ENCODE peak calls at places on chromosomes 4 and X, in nine cellular contexts. P is testis, H is Karpas-422, Z is cardiac muscle cell, Q is GM12878, X is H9, L is mucosa of descending colon, M is A549, J is Peyer's patch. B is an unnamed sample.
A peak's percentile ranks its signal among the peaks of the same experiment; 100 is the strongest.

GRCh38 chrX:151754042-151754419 is 19.5 kb downstream of the CNGA2 start:
- DNase-seq in P (no peak), H (no peak), Z (peak; percentile 24), Q (no peak), X (peak; percentile 36), L (no peak), M (peak; percentile 19), J (no peak), B (no peak)

GRCh38 chr4:7719354-7720174 is 220.1 kb downstream of the AFAP1 start:
- DNase-seq in P (peak; percentile 81), H (peak; percentile 77), Z (peak; percentile 47), Q (no peak), X (peak; percentile 79), L (no peak), M (no peak), J (no peak), B (peak; percentile 39)

GRCh38 chr4:93834371-93835066 is 6.0 kb downstream of the ATOH1 start:
- DNase-seq in P (no peak), H (no peak), Z (no peak), Q (no peak), X (peak; percentile 71), L (no peak), M (no peak), J (no peak), B (no peak)

GRCh38 chr4:179695175-179695574 is 2252.9 kb upstream of the AGA start:
- DNase-seq in P (no peak), H (no peak), Z (peak; percentile 0), Q (no peak), X (no peak), L (no peak), M (no peak), J (no peak), B (no peak)

GRCh38 chr4:187608001-187608421 is 387.6 kb upstream of the ZFP42 start:
- DNase-seq in P (no peak), H (no peak), Z (peak; percentile 44), Q (no peak), X (no peak), L (no peak), M (no peak), J (no peak), B (no peak)

GRCh38 chrX:110258552-110258951 is 59.3 kb downstream of the AMMECR1 start:
- DNase-seq in P (no peak), H (no peak), Z (peak; percentile 4), Q (no peak), X (no peak), L (no peak), M (no peak), J (no peak), B (no peak)

GRCh38 chr4:80202784-80203553 is 5.7 kb downstream of the PRDM8 start:
- DNase-seq in P (peak; percentile 63), H (no peak), Z (peak; percentile 48), Q (no peak), X (peak; percentile 66), L (peak; percentile 77), M (peak; percentile 10), J (peak; percentile 59), B (peak; percentile 29)

GRCh38 chr4:1567808-1568581 is 116.1 kb downstream of the FAM53A start:
- DNase-seq in P (no peak), H (peak; percentile 62), Z (no peak), Q (no peak), X (no peak), L (peak; percentile 54), M (no peak), J (no peak), B (no peak)

GRCh38 chrX:135050603-135051002 is 1.3 kb downstream of the RTL8A start:
- DNase-seq in P (no peak), H (no peak), Z (no peak), Q (no peak), X (no peak), L (no peak), M (no peak), J (no peak), B (no peak)

GRCh38 chr4:151093203-151093602 is 6.2 kb upstream of the RPS3A start:
- DNase-seq in P (no peak), H (no peak), Z (no peak), Q (no peak), X (no peak), L (no peak), M (no peak), J (no peak), B (no peak)

GRCh38 chr4:138262058-138262838 is 20.1 kb upstream of the SLC7A11 start:
- DNase-seq in P (no peak), H (no peak), Z (no peak), Q (no peak), X (no peak), L (no peak), M (no peak), J (no peak), B (no peak)

GRCh38 chrX:109826954-109827708 is 94.1 kb upstream of the ACSL4 start:
- DNase-seq in P (no peak), H (no peak), Z (peak; percentile 76), Q (no peak), X (no peak), L (no peak), M (peak; percentile 50), J (no peak), B (no peak)

GRCh38 chr4:146943691-146944375 is 1.8 kb downstream of the TTC29 start:
- DNase-seq in P (no peak), H (no peak), Z (no peak), Q (no peak), X (peak; percentile 30), L (no peak), M (no peak), J (no peak), B (no peak)

DNA sequence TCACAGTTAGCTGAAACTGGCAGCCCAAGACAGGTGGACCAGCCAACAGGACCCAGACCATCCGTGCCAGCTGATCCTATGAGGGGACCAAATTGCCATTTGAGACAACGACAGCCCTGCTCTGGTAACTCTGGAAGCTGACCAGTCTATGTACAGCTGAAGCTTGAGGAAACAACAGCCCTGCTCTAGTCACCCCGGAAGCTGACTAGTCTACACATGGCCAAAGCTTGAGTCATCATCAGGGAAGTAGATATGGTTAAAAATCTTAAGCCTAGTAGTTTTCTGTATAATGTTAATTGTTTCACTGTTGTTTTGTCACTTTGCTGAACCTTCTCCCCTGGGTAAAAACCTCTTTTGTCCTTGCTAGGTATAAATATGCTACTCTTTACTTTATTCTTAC is 905.4 kb upstream of the NDST4 start:
- DNase-seq in P (no peak), H (no peak), Z (no peak), Q (no peak), X (no peak), L (no peak), M (no peak), J (no peak), B (no peak)
- H3K9me3 ChIP-seq in P (no peaks in the 10 kb centered on the region), H (peaks cover 46% of the 10 kb centered on the region), Z (no peaks in the 10 kb centered on the region), Q (peaks cover 29% of the 10 kb centered on the region), X (peaks cover 46% of the 10 kb centered on the region), L (peaks cover 69% of the 10 kb centered on the region), M (peaks cover 15% of the 10 kb centered on the region), J (peaks cover 14% of the 10 kb centered on the region), B (no peaks in the 10 kb centered on the region)

GRCh38 chr4:252065-252601 is 53.1 kb downstream of the ZNF732 start:
- DNase-seq in P (no peak), H (no peak), Z (no peak), Q (no peak), X (no peak), L (no peak), M (no peak), J (no peak), B (no peak)
- H3K9me3 ChIP-seq in P (no peaks in the 10 kb centered on the region), H (peaks cover 55% of the 10 kb centered on the region), Z (peaks cover 21% of the 10 kb centered on the region), Q (peaks cover 5% of the 10 kb centered on the region), X (peaks cover 65% of the 10 kb centered on the region), L (peaks cover 92% of the 10 kb centered on the region), M (peaks cover 13% of the 10 kb centered on the region), J (peaks cover 21% of the 10 kb centered on the region), B (peaks cover 3% of the 10 kb centered on the region)

GRCh38 chrX:148504412-148504950 is 4.1 kb downstream of the AFF2 start:
- DNase-seq in P (no peak), H (no peak), Z (no peak), Q (no peak), X (peak; percentile 29), L (peak; percentile 24), M (no peak), J (no peak), B (no peak)
- H3K9me3 ChIP-seq in P (no peaks in the 10 kb centered on the region), H (no peaks in the 10 kb centered on the region), Z (peaks cover 3% of the 10 kb centered on the region), Q (no peaks in the 10 kb centered on the region), X (peaks cover 23% of the 10 kb centered on the region), L (no peaks in the 10 kb centered on the region), M (no peaks in the 10 kb centered on the region), J (no peaks in the 10 kb centered on the region), B (no peaks in the 10 kb centered on the region)

GRCh38 chr4:18813055-18813454 is 791.5 kb upstream of the LCORL start:
- DNase-seq in P (no peak), H (no peak), Z (no peak), Q (no peak), X (no peak), L (no peak), M (no peak), J (no peak), B (no peak)
- H3K9me3 ChIP-seq in P (no peaks in the 10 kb centered on the region), H (peaks cover 24% of the 10 kb centered on the region), Z (no peaks in the 10 kb centered on the region), Q (no peaks in the 10 kb centered on the region), X (no peaks in the 10 kb centered on the region), L (no peaks in the 10 kb centered on the region), M (no peaks in the 10 kb centered on the region), J (no peaks in the 10 kb centered on the region), B (no peaks in the 10 kb centered on the region)

DNA sequence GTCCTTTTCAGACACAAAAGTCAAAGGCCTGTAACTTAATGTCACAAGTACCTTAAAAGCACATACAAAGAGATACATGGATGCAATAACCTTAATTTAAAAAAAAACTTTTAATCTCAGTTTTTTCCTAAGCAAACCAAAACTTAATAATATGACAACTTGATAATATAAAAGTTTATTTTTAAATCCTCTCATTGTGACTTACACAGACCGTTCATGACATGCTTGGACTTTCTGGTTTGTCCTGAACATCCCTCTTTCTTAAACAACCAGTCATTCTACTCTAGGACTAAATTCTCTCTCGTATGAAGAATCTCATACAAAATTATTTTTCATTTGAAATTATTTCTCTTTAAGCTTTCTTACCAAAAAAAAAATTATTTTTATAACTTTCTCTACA is 43.1 kb upstream of the CYP2U1 start:
- DNase-seq in P (no peak), H (peak; percentile 39), Z (no peak), Q (no peak), X (no peak), L (no peak), M (peak; percentile 13), J (no peak), B (no peak)
- H3K9me3 ChIP-seq in P (no peaks in the 10 kb centered on the region), H (peaks cover 8% of the 10 kb centered on the region), Z (no peaks in the 10 kb centered on the region), Q (peaks cover 2% of the 10 kb centered on the region), X (peaks cover 5% of the 10 kb centered on the region), L (peaks cover 12% of the 10 kb centered on the region), M (peaks cover 11% of the 10 kb centered on the region), J (no peaks in the 10 kb centered on the region), B (no peaks in the 10 kb centered on the region)

DNA sequence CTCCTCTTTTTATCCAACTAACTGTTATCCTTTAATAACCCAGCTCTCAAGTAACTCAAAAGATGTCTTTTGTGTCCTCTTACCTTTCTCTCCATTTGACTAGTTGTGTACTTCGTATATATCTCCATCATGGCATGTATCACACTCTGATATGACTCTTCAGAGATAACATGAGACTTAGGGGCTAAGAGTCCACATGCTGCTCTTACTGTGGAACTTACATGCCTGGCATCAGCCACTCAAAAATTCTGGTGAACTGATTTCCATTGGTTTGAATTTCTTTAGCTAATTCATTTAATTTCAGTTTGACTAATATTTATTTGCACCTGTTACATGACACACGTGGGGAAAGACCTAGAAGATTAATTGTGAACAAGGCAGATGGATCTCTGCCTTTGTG is 317.3 kb downstream of the HS3ST1 start:
- DNase-seq in P (no peak), H (no peak), Z (no peak), Q (no peak), X (no peak), L (no peak), M (no peak), J (no peak), B (no peak)
- H3K9me3 ChIP-seq in P (no peaks in the 10 kb centered on the region), H (peaks cover 35% of the 10 kb centered on the region), Z (no peaks in the 10 kb centered on the region), Q (no peaks in the 10 kb centered on the region), X (no peaks in the 10 kb centered on the region), L (no peaks in the 10 kb centered on the region), M (no peaks in the 10 kb centered on the region), J (no peaks in the 10 kb centered on the region), B (no peaks in the 10 kb centered on the region)

GRCh38 chrX:81662381-81662780 is 460.5 kb downstream of the SH3BGRL start:
- DNase-seq in P (no peak), H (no peak), Z (no peak), Q (no peak), X (no peak), L (no peak), M (no peak), J (no peak), B (no peak)
- H3K9me3 ChIP-seq in P (no peaks in the 10 kb centered on the region), H (peaks cover 23% of the 10 kb centered on the region), Z (no peaks in the 10 kb centered on the region), Q (no peaks in the 10 kb centered on the region), X (peaks cover 40% of the 10 kb centered on the region), L (no peaks in the 10 kb centered on the region), M (no peaks in the 10 kb centered on the region), J (no peaks in the 10 kb centered on the region), B (no peaks in the 10 kb centered on the region)

B was measured in pancreas.